ENCODE peak calls at places on chromosomes 2 and 18, in nine cellular contexts. One of them, this sample, is unnamed.

GRCh38 chr2:181471227-181471626 is 14.0 kb downstream of the ITGA4 start:
- DNase-seq in HL-60: no peak
- DNase-seq in fibroblast of lung: peak; percentile 35
- DNase-seq in neuronal stem cell: no peak
- DNase-seq in heart left ventricle: no peak
- DNase-seq in CD4-positive, CD25-positive, alpha-beta regulatory T cell: no peak
- DNase-seq in upper lobe of right lung: no peak
- DNase-seq in AG04449: no peak
- DNase-seq in mesenchymal stem cell: peak; percentile 36
- DNase-seq in this sample: no peak

GRCh38 chr2:121790276-121790956 is 35.0 kb downstream of the TSN start:
- DNase-seq in HL-60: no peak
- DNase-seq in fibroblast of lung: peak; percentile 96
- DNase-seq in neuronal stem cell: no peak
- DNase-seq in heart left ventricle: no peak
- DNase-seq in CD4-positive, CD25-positive, alpha-beta regulatory T cell: no peak
- DNase-seq in upper lobe of right lung: no peak
- DNase-seq in AG04449: peak; percentile 66
- DNase-seq in mesenchymal stem cell: peak; percentile 47
- DNase-seq in this sample: peak; percentile 87

GRCh38 chr2:18598848-18599484 is 9.6 kb upstream of the NT5C1B start:
- DNase-seq in HL-60: no peak
- DNase-seq in fibroblast of lung: no peak
- DNase-seq in neuronal stem cell: no peak
- DNase-seq in heart left ventricle: no peak
- DNase-seq in CD4-positive, CD25-positive, alpha-beta regulatory T cell: no peak
- DNase-seq in upper lobe of right lung: no peak
- DNase-seq in AG04449: no peak
- DNase-seq in mesenchymal stem cell: no peak
- DNase-seq in this sample: no peak

GRCh38 chr2:196617430-196617829 is 22.1 kb upstream of the CCDC150 start:
- DNase-seq in HL-60: no peak
- DNase-seq in fibroblast of lung: no peak
- DNase-seq in neuronal stem cell: no peak
- DNase-seq in heart left ventricle: no peak
- DNase-seq in CD4-positive, CD25-positive, alpha-beta regulatory T cell: no peak
- DNase-seq in upper lobe of right lung: no peak
- DNase-seq in AG04449: no peak
- DNase-seq in mesenchymal stem cell: no peak
- DNase-seq in this sample: no peak

GRCh38 chr18:42915240-42915791 is 200.2 kb downstream of the RIT2 start:
- DNase-seq in HL-60: no peak
- DNase-seq in fibroblast of lung: peak; percentile 6
- DNase-seq in neuronal stem cell: no peak
- DNase-seq in heart left ventricle: no peak
- DNase-seq in CD4-positive, CD25-positive, alpha-beta regulatory T cell: no peak
- DNase-seq in upper lobe of right lung: no peak
- DNase-seq in AG04449: no peak
- DNase-seq in mesenchymal stem cell: no peak
- DNase-seq in this sample: no peak

GRCh38 chr2:233480490-233481202 is 85.9 kb downstream of the USP40 start:
- DNase-seq in HL-60: no peak
- DNase-seq in fibroblast of lung: peak; percentile 70
- DNase-seq in neuronal stem cell: no peak
- DNase-seq in heart left ventricle: no peak
- DNase-seq in CD4-positive, CD25-positive, alpha-beta regulatory T cell: no peak
- DNase-seq in upper lobe of right lung: peak; percentile 94
- DNase-seq in AG04449: no peak
- DNase-seq in mesenchymal stem cell: no peak
- DNase-seq in this sample: peak; percentile 43

GRCh38 chr2:187689372-187689771 is 135.1 kb upstream of the TFPI start:
- DNase-seq in HL-60: no peak
- DNase-seq in fibroblast of lung: peak; percentile 61
- DNase-seq in neuronal stem cell: no peak
- DNase-seq in heart left ventricle: no peak
- DNase-seq in CD4-positive, CD25-positive, alpha-beta regulatory T cell: no peak
- DNase-seq in upper lobe of right lung: no peak
- DNase-seq in AG04449: no peak
- DNase-seq in mesenchymal stem cell: peak; percentile 41
- DNase-seq in this sample: peak; percentile 52

GRCh38 chr2:68827681-68828080 is 43.5 kb downstream of the BMP10 start:
- DNase-seq in HL-60: no peak
- DNase-seq in fibroblast of lung: peak; percentile 37
- DNase-seq in neuronal stem cell: no peak
- DNase-seq in heart left ventricle: no peak
- DNase-seq in CD4-positive, CD25-positive, alpha-beta regulatory T cell: no peak
- DNase-seq in upper lobe of right lung: no peak
- DNase-seq in AG04449: no peak
- DNase-seq in mesenchymal stem cell: no peak
- DNase-seq in this sample: no peak

GRCh38 chr18:3486514-3486913 is 36.5 kb downstream of the TGIF1 start:
- DNase-seq in HL-60: no peak
- DNase-seq in fibroblast of lung: no peak
- DNase-seq in neuronal stem cell: no peak
- DNase-seq in heart left ventricle: no peak
- DNase-seq in CD4-positive, CD25-positive, alpha-beta regulatory T cell: no peak
- DNase-seq in upper lobe of right lung: no peak
- DNase-seq in AG04449: no peak
- DNase-seq in mesenchymal stem cell: no peak
- DNase-seq in this sample: no peak

GRCh38 chr18:50284226-50284885 is 3.0 kb upstream of the MBD1 start:
- DNase-seq in HL-60: no peak
- DNase-seq in fibroblast of lung: peak; percentile 12
- DNase-seq in neuronal stem cell: no peak
- DNase-seq in heart left ventricle: no peak
- DNase-seq in CD4-positive, CD25-positive, alpha-beta regulatory T cell: no peak
- DNase-seq in upper lobe of right lung: no peak
- DNase-seq in AG04449: no peak
- DNase-seq in mesenchymal stem cell: no peak
- DNase-seq in this sample: peak; percentile 2

GRCh38 chr18:25974630-25975077 is 115.8 kb downstream of the SS18 start:
- DNase-seq in HL-60: no peak
- DNase-seq in fibroblast of lung: no peak
- DNase-seq in neuronal stem cell: no peak
- DNase-seq in heart left ventricle: no peak
- DNase-seq in CD4-positive, CD25-positive, alpha-beta regulatory T cell: no peak
- DNase-seq in upper lobe of right lung: no peak
- DNase-seq in AG04449: no peak
- DNase-seq in mesenchymal stem cell: no peak
- DNase-seq in this sample: no peak

GRCh38 chr18:36526611-36527010 is 229.1 kb downstream of the FHOD3 start:
- DNase-seq in HL-60: no peak
- DNase-seq in fibroblast of lung: no peak
- DNase-seq in neuronal stem cell: no peak
- DNase-seq in heart left ventricle: no peak
- DNase-seq in CD4-positive, CD25-positive, alpha-beta regulatory T cell: no peak
- DNase-seq in upper lobe of right lung: no peak
- DNase-seq in AG04449: no peak
- DNase-seq in mesenchymal stem cell: no peak
- DNase-seq in this sample: no peak

GRCh38 chr18:36527740-36528455 is 230.4 kb downstream of the FHOD3 start:
- DNase-seq in HL-60: no peak
- DNase-seq in fibroblast of lung: no peak
- DNase-seq in neuronal stem cell: no peak
- DNase-seq in heart left ventricle: no peak
- DNase-seq in CD4-positive, CD25-positive, alpha-beta regulatory T cell: no peak
- DNase-seq in upper lobe of right lung: no peak
- DNase-seq in AG04449: no peak
- DNase-seq in mesenchymal stem cell: no peak
- DNase-seq in this sample: no peak

GRCh38 chr18:36529747-36530146 is 232.2 kb downstream of the FHOD3 start:
- DNase-seq in HL-60: no peak
- DNase-seq in fibroblast of lung: no peak
- DNase-seq in neuronal stem cell: no peak
- DNase-seq in heart left ventricle: no peak
- DNase-seq in CD4-positive, CD25-positive, alpha-beta regulatory T cell: no peak
- DNase-seq in upper lobe of right lung: no peak
- DNase-seq in AG04449: no peak
- DNase-seq in mesenchymal stem cell: no peak
- DNase-seq in this sample: no peak

GRCh38 chr18:36525913-36526312 is 228.4 kb downstream of the FHOD3 start:
- DNase-seq in HL-60: no peak
- DNase-seq in fibroblast of lung: no peak
- DNase-seq in neuronal stem cell: no peak
- DNase-seq in heart left ventricle: no peak
- DNase-seq in CD4-positive, CD25-positive, alpha-beta regulatory T cell: no peak
- DNase-seq in upper lobe of right lung: no peak
- DNase-seq in AG04449: no peak
- DNase-seq in mesenchymal stem cell: no peak
- DNase-seq in this sample: no peak

GRCh38 chr18:36527025-36527424 is 229.5 kb downstream of the FHOD3 start:
- DNase-seq in HL-60: no peak
- DNase-seq in fibroblast of lung: no peak
- DNase-seq in neuronal stem cell: no peak
- DNase-seq in heart left ventricle: no peak
- DNase-seq in CD4-positive, CD25-positive, alpha-beta regulatory T cell: no peak
- DNase-seq in upper lobe of right lung: no peak
- DNase-seq in AG04449: no peak
- DNase-seq in mesenchymal stem cell: no peak
- DNase-seq in this sample: no peak
- H3K4me3 ChIP-seq in HL-60: no peak overlapping the region
- H3K4me3 ChIP-seq in fibroblast of lung: no peak overlapping the region
- H3K4me3 ChIP-seq in neuronal stem cell: no peak overlapping the region
- H3K4me3 ChIP-seq in heart left ventricle: no peak overlapping the region
- H3K4me3 ChIP-seq in CD4-positive, CD25-positive, alpha-beta regulatory T cell: no peak overlapping the region
- H3K4me3 ChIP-seq in upper lobe of right lung: no peak overlapping the region
- H3K4me3 ChIP-seq in AG04449: no peak overlapping the region
- H3K4me3 ChIP-seq in mesenchymal stem cell: no peak overlapping the region
- H3K4me3 ChIP-seq in this sample: no peak overlapping the region

GRCh38 chr2:25712455-25712854 is 39.1 kb upstream of the DTNB start:
- DNase-seq in HL-60: peak; percentile 13
- DNase-seq in fibroblast of lung: no peak
- DNase-seq in neuronal stem cell: no peak
- DNase-seq in heart left ventricle: no peak
- DNase-seq in CD4-positive, CD25-positive, alpha-beta regulatory T cell: no peak
- DNase-seq in upper lobe of right lung: no peak
- DNase-seq in AG04449: no peak
- DNase-seq in mesenchymal stem cell: no peak
- DNase-seq in this sample: no peak
- H3K4me3 ChIP-seq in HL-60: no peak overlapping the region
- H3K4me3 ChIP-seq in fibroblast of lung: no peak overlapping the region
- H3K4me3 ChIP-seq in neuronal stem cell: no peak overlapping the region
- H3K4me3 ChIP-seq in heart left ventricle: no peak overlapping the region
- H3K4me3 ChIP-seq in CD4-positive, CD25-positive, alpha-beta regulatory T cell: no peak overlapping the region
- H3K4me3 ChIP-seq in upper lobe of right lung: no peak overlapping the region
- H3K4me3 ChIP-seq in AG04449: no peak overlapping the region
- H3K4me3 ChIP-seq in mesenchymal stem cell: no peak overlapping the region
- H3K4me3 ChIP-seq in this sample: no peak overlapping the region

GRCh38 chr2:201191132-201191875 is 8.4 kb downstream of the CASP10 start:
- DNase-seq in HL-60: peak; percentile 56
- DNase-seq in fibroblast of lung: no peak
- DNase-seq in neuronal stem cell: no peak
- DNase-seq in heart left ventricle: no peak
- DNase-seq in CD4-positive, CD25-positive, alpha-beta regulatory T cell: no peak
- DNase-seq in upper lobe of right lung: no peak
- DNase-seq in AG04449: no peak
- DNase-seq in mesenchymal stem cell: no peak
- DNase-seq in this sample: no peak
- H3K4me3 ChIP-seq in HL-60: no peak overlapping the region
- H3K4me3 ChIP-seq in fibroblast of lung: no peak overlapping the region
- H3K4me3 ChIP-seq in neuronal stem cell: no peak overlapping the region
- H3K4me3 ChIP-seq in heart left ventricle: no peak overlapping the region
- H3K4me3 ChIP-seq in CD4-positive, CD25-positive, alpha-beta regulatory T cell: peak overlapping the region; percentile 75
- H3K4me3 ChIP-seq in upper lobe of right lung: no peak overlapping the region
- H3K4me3 ChIP-seq in AG04449: no peak overlapping the region
- H3K4me3 ChIP-seq in mesenchymal stem cell: no peak overlapping the region
- H3K4me3 ChIP-seq in this sample: no peak overlapping the region

DNA sequence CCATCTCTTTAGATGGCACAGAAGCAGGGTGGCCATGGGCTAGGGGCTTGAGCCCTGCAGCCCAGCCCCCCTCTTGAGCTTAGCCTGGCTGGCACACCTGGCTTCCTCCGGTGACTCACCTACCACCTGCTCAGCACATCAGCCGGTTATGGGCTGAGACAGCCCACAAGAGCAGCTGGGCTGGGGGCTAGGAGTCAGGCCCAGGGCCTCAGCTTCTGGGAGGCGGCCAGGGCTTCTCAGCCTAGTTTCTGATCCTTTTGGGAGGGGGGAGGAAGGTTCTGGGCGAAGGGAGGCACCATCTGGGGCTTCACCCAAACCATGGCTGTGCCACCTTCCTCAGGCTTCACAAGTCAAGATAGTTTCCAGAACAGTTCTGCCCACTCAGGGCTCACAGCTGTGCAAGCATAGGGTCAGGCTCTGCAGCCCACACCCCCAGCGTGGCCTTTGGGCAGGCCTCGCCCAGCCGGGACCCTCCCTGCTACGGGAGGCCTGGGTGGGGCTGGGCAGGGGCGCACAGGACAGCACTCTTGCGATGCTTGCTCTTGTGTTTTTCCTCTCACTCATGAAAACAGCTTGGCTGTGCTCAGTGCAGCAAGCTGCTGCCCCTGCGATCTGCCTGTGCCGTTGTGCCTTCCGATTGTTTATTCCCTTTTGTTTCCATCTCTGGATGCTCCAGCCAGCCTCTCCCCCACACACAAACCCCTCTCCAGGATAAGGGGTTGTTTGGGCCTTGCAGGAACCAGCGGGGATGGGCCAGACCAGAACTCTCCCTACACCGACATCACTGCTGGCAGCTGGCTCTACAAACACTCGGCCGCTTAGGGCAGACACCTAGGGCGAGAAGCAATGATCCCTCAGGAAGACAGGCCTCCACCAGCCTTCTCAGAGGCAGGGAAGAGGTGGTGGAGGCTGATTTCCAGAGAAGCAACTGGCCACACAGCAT is 26.1 kb upstream of the SEMA4C start:
- DNase-seq in HL-60: no peak
- DNase-seq in fibroblast of lung: no peak
- DNase-seq in neuronal stem cell: no peak
- DNase-seq in heart left ventricle: no peak
- DNase-seq in CD4-positive, CD25-positive, alpha-beta regulatory T cell: no peak
- DNase-seq in upper lobe of right lung: no peak
- DNase-seq in AG04449: no peak
- DNase-seq in mesenchymal stem cell: no peak
- DNase-seq in this sample: no peak
- H3K4me3 ChIP-seq in HL-60: no peak overlapping the region
- H3K4me3 ChIP-seq in fibroblast of lung: no peak overlapping the region
- H3K4me3 ChIP-seq in neuronal stem cell: no peak overlapping the region
- H3K4me3 ChIP-seq in heart left ventricle: no peak overlapping the region
- H3K4me3 ChIP-seq in CD4-positive, CD25-positive, alpha-beta regulatory T cell: no peak overlapping the region
- H3K4me3 ChIP-seq in upper lobe of right lung: no peak overlapping the region
- H3K4me3 ChIP-seq in AG04449: no peak overlapping the region
- H3K4me3 ChIP-seq in mesenchymal stem cell: no peak overlapping the region
- H3K4me3 ChIP-seq in this sample: no peak overlapping the region

DNA sequence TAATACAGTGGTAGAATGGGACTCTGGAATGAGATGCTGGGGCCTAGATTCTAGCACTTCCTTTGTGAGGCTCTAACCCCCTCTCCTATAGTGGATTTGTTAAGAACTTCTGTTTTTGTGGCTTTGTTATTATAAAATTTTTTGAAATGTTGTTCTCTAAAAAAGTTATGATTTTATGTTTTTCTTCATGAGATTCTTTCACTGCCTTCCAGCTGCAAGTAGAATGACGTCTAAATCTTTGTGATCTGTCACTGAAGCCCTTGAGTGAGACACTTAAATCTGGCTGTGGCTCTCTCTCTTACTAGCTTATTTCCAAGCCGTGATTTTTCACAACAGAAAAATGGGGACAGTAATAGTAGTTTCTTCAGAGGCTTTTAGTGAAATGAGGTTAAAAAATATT is 1.6 kb downstream of the CASP8 start:
- DNase-seq in HL-60: no peak
- DNase-seq in fibroblast of lung: no peak
- DNase-seq in neuronal stem cell: no peak
- DNase-seq in heart left ventricle: no peak
- DNase-seq in CD4-positive, CD25-positive, alpha-beta regulatory T cell: no peak
- DNase-seq in upper lobe of right lung: no peak
- DNase-seq in AG04449: no peak
- DNase-seq in mesenchymal stem cell: no peak
- DNase-seq in this sample: no peak
- H3K4me3 ChIP-seq in HL-60: peak overlapping the region; percentile 57
- H3K4me3 ChIP-seq in fibroblast of lung: no peak overlapping the region
- H3K4me3 ChIP-seq in neuronal stem cell: no peak overlapping the region
- H3K4me3 ChIP-seq in heart left ventricle: peak overlapping the region; percentile 38
- H3K4me3 ChIP-seq in CD4-positive, CD25-positive, alpha-beta regulatory T cell: peak overlapping the region; percentile 100
- H3K4me3 ChIP-seq in upper lobe of right lung: peak overlapping the region; percentile 47
- H3K4me3 ChIP-seq in AG04449: no peak overlapping the region
- H3K4me3 ChIP-seq in mesenchymal stem cell: peak overlapping the region; percentile 48
- H3K4me3 ChIP-seq in this sample: no peak overlapping the region